ENCODE peak calls at places on chromosome 12, in nine cellular contexts. A is retinal pigment epithelial cell; H is T-helper 1 cell; G is GM13976; D is activated CD4-positive, alpha-beta memory T cell treated with anti-CD3 and anti-CD28 coated beads for 36 hours; F is HT1080; K is T follicular helper cell; S is esophagus muscularis mucosa; J is G401. E is an unnamed sample.
A peak's percentile ranks its signal among the peaks of the same experiment; 100 is the strongest.

GRCh38 chr12:90945070-90945649 is 9.8 kb downstream of the CCER1 start:
- DNase-seq in K (no peak), A (no peak), F (no peak), G (no peak), S (no peak), H (no peak), D (no peak), J (peak; percentile 37), E (no peak)

GRCh38 chr12:103864710-103865109 is 23.7 kb upstream of the NT5DC3 start:
- DNase-seq in F (no peak), H (no peak), K (no peak), J (no peak), S (no peak), G (no peak), D (no peak), A (no peak), E (no peak)

GRCh38 chr12:131366261-131366871 is 344.5 kb upstream of the SFSWAP start:
- DNase-seq in K (no peak), D (no peak), S (no peak), A (no peak), G (no peak), F (no peak), H (no peak), J (no peak), E (no peak)

GRCh38 chr12:15158114-15158513 is 63.1 kb downstream of the RERG start:
- DNase-seq in A (no peak), J (no peak), S (no peak), F (no peak), K (no peak), G (no peak), D (no peak), H (no peak), E (no peak)

GRCh38 chr12:105092336-105092735 is 8.1 kb upstream of the ALDH1L2 start:
- DNase-seq in G (no peak), J (no peak), D (no peak), S (no peak), F (no peak), K (no peak), H (no peak), A (no peak), E (no peak)

GRCh38 chr12:26874501-26875296 is 41.7 kb upstream of the ITPR2 start:
- DNase-seq in S (peak; percentile 70), F (no peak), A (no peak), G (peak; percentile 56), H (no peak), D (no peak), K (no peak), J (no peak), E (no peak)

GRCh38 chr12:24780969-24781368 is 167.9 kb downstream of the BCAT1 start:
- DNase-seq in A (no peak), S (no peak), F (no peak), G (no peak), H (no peak), D (no peak), J (no peak), K (no peak), E (no peak)

GRCh38 chr12:131736807-131737484 is 26.1 kb downstream of the SFSWAP start:
- DNase-seq in J (no peak), D (no peak), K (no peak), F (peak; percentile 87), A (peak; percentile 32), H (no peak), G (no peak), S (no peak), E (no peak)

GRCh38 chr12:110073049-110073831 is 24.9 kb upstream of the C12orf76 start:
- DNase-seq in D (peak; percentile 59), A (no peak), K (no peak), G (peak; percentile 39), S (no peak), H (no peak), F (no peak), J (peak; percentile 67), E (peak; percentile 38)

GRCh38 chr12:24679135-24679534 is 269.8 kb downstream of the BCAT1 start:
- DNase-seq in S (no peak), G (no peak), J (no peak), A (no peak), H (no peak), F (no peak), K (no peak), D (no peak), E (no peak)

GRCh38 chr12:124451016-124451415 is 116.4 kb downstream of the NCOR2 start:
- DNase-seq in A (no peak), F (no peak), S (no peak), K (no peak), G (no peak), D (no peak), H (no peak), J (no peak), E (no peak)

GRCh38 chr12:116779597-116779996 is 41.5 kb downstream of the RNFT2 start:
- DNase-seq in J (no peak), K (no peak), S (no peak), H (no peak), G (no peak), F (no peak), A (no peak), D (no peak), E (no peak)

GRCh38 chr12:34392741-34393085 is 370.4 kb downstream of the ALG10 start:
- DNase-seq in D (no peak), H (peak; percentile 3), S (no peak), F (no peak), A (no peak), G (no peak), J (no peak), K (no peak), E (no peak)

GRCh38 chr12:101954681-101955080 is 77.3 kb downstream of the DRAM1 start:
- DNase-seq in J (no peak), D (no peak), G (no peak), K (no peak), A (no peak), S (no peak), F (no peak), H (no peak), E (no peak)

GRCh38 chr12:47558625-47559345 is 147.0 kb downstream of the RPAP3 start:
- DNase-seq in A (no peak), J (no peak), D (no peak), F (no peak), K (no peak), H (no peak), S (no peak), G (no peak), E (no peak)

GRCh38 chr12:54006700-54007220 is 2.0 kb upstream of the HOXC8 start:
- DNase-seq in F (no peak), G (no peak), H (no peak), D (no peak), A (no peak), S (no peak), J (no peak), K (no peak), E (no peak)

GRCh38 chr12:59239993-59240392 is 319.7 kb upstream of the LRIG3 start:
- DNase-seq in H (no peak), G (no peak), K (no peak), J (no peak), S (no peak), F (no peak), A (no peak), D (no peak), E (no peak)